ENCODE peak calls at places on chromosomes 1 and 21, in eight cellular contexts. X is PC-3, J is neural progenitor cell, R is GM23248, T is hepatocyte, H is HCT116, F is SK-N-SH, Q is OCI-LY7. U is an unnamed sample. For H3K9me3, the result is how much of the 10 kb centered on the place peaks cover.

GRCh38 chr1:155006601-155007101 is 4.0 kb downstream of the ZBTB7B start:
- DNase-seq in X (no peak), J (peak), R (peak), T (no peak), H (no peak), F (no peak), Q (peak), U (no peak)

GRCh38 chr1:24233684-24234600 is 46.9 kb upstream of the IFNLR1 start:
- DNase-seq in X (no peak), J (no peak), R (peak), T (no peak), H (no peak), F (no peak), Q (no peak), U (no peak)

GRCh38 chr21:25385912-25386474 is 221.3 kb downstream of the MRPL39 start:
- DNase-seq in X (peak), J (peak), R (peak), T (peak), H (peak), F (peak), Q (peak), U (peak)

GRCh38 chr1:172742599-172743500 is 83.9 kb downstream of the FASLG start:
- DNase-seq in X (peak), J (peak), R (peak), T (peak), H (peak), F (peak), Q (peak), U (peak)

GRCh38 chr1:221839794-221840395 is 98.0 kb upstream of the DUSP10 start:
- DNase-seq in X (peak), J (no peak), R (peak), T (peak), H (peak), F (no peak), Q (no peak), U (peak)

GRCh38 chr21:45875416-45875760 is 106.2 kb upstream of the COL6A1 start:
- DNase-seq in X (no peak), J (no peak), R (no peak), T (no peak), H (no peak), F (no peak), Q (no peak), U (no peak)

GRCh38 chr21:33968082-33968997 is 52.7 kb upstream of the ATP5PO start:
- DNase-seq in X (peak), J (peak), R (peak), T (peak), H (no peak), F (no peak), Q (peak), U (no peak)

GRCh38 chr1:164602142-164602429 is 43.1 kb downstream of the PBX1 start:
- DNase-seq in X (peak), J (no peak), R (peak), T (peak), H (peak), F (no peak), Q (no peak), U (peak)

GRCh38 chr1:201184734-201185453 is 5.7 kb upstream of the IGFN1 start:
- DNase-seq in X (peak), J (peak), R (peak), T (peak), H (peak), F (peak), Q (peak), U (peak)

GRCh38 chr21:18274370-18274769 is 29.7 kb downstream of the CHODL start:
- DNase-seq in X (no peak), J (no peak), R (no peak), T (no peak), H (no peak), F (no peak), Q (no peak), U (peak)

GRCh38 chr1:37317870-37318431 is 156.4 kb upstream of the ZC3H12A start:
- DNase-seq in X (no peak), J (no peak), R (no peak), T (no peak), H (no peak), F (peak), Q (no peak), U (no peak)

GRCh38 chr1:100810360-100810759 is 84.3 kb downstream of the EXTL2 start:
- DNase-seq in X (peak), J (no peak), R (peak), T (no peak), H (no peak), F (no peak), Q (no peak), U (no peak)

GRCh38 chr1:248686815-248687214 is 15.8 kb downstream of the OR14I1 start:
- DNase-seq in X (peak), J (no peak), R (no peak), T (no peak), H (no peak), F (peak), Q (peak), U (peak)

GRCh38 chr1:29238601-29238964 is 2.3 kb downstream of the PTPRU start:
- DNase-seq in X (no peak), J (no peak), R (peak), T (no peak), H (no peak), F (no peak), Q (no peak), U (no peak)

GRCh38 chr1:27868556-27868931 is 3.8 kb upstream of the THEMIS2 start:
- DNase-seq in X (no peak), J (no peak), R (no peak), T (no peak), H (no peak), F (no peak), Q (no peak), U (no peak)

GRCh38 chr1:86640161-86640560 is 64.2 kb upstream of the SH3GLB1 start:
- DNase-seq in X (no peak), J (no peak), R (no peak), T (no peak), H (no peak), F (no peak), Q (no peak), U (no peak)
- H3K9me3 ChIP-seq in X (under half), J (under half), R (under half), T (under half), H (under half), F (under half), Q (under half), U (under half)

DNA sequence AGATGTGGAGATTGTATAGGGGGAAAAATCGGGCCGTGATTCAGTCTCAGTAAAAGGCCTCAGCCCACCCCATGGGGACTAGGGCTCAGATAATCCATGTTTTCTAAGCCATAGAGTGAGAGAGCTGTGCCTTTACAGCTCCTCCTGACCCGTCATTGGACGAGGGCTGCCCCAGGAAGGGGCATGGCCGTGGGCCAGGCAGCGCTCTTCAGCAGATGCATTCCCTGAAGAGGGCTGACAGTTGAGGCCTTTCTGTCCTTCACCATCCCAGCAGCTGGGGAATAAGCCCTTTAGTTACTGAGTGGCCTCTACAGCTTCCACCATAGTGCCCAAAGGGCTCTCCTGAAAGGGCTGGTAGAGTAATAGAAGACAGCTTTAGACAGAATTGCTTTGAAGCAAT is 57.2 kb downstream of the ST3GAL3 start:
- DNase-seq in X (no peak), J (peak), R (no peak), T (no peak), H (no peak), F (peak), Q (no peak), U (no peak)
- TF ChIP-seq EZH2phosphoT487 in X (no peak), J (no peak), R (no peak), T (no peak), H (no peak), F (no peak), Q (no peak), U (no peak)

GRCh38 chr1:44616991-44617702 is 57.1 kb downstream of the TMEM53 start:
- DNase-seq in X (no peak), J (peak), R (peak), T (peak), H (no peak), F (peak), Q (no peak), U (no peak)
- H3K4me3 ChIP-seq in X (no peak), J (peak), R (peak), T (peak), H (no peak), F (peak), Q (no peak), U (no peak)

GRCh38 chr1:2911391-2912178 is 109.7 kb upstream of the ACTRT2 start:
- DNase-seq in X (no peak), J (no peak), R (no peak), T (no peak), H (no peak), F (peak), Q (no peak), U (no peak)

GRCh38 chr1:2914702-2915101 is 106.6 kb upstream of the ACTRT2 start:
- DNase-seq in X (peak), J (no peak), R (no peak), T (no peak), H (no peak), F (no peak), Q (no peak), U (no peak)

GRCh38 chr1:2913091-2913490 is 108.2 kb upstream of the ACTRT2 start:
- DNase-seq in X (no peak), J (no peak), R (no peak), T (no peak), H (no peak), F (no peak), Q (no peak), U (no peak)

GRCh38 chr1:2910211-2910610 is 108.7 kb upstream of the TTC34 start:
- DNase-seq in X (no peak), J (no peak), R (no peak), T (no peak), H (no peak), F (no peak), Q (no peak), U (no peak)

GRCh38 chr1:2912424-2912823 is 108.8 kb upstream of the ACTRT2 start:
- DNase-seq in X (no peak), J (no peak), R (no peak), T (no peak), H (no peak), F (no peak), Q (no peak), U (no peak)
- H3K9me3 ChIP-seq in X (under half), J (under half), R (under half), T (under half), H (under half), F (under half), Q (under half), U (under half)

DNA sequence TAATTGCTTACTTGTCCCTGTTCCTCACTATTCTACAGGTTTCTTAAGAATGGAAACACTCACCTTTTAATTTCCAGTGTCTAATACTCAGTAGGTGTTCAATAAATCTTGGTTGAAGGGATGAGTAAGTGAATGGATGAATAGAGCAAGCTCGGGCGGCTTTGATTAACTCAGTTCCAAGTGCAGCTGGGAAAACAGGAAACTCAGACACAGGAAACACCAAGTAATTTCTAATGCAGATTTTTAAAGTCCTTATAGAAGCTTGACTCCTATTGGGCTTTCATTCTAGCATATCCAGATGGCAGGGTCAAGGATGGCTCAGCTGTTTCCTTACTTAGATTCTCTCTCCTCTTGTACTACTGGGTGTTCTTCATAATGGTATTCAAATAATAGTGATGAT is 14.0 kb downstream of the CAMK1G start:
- DNase-seq in X (no peak), J (no peak), R (no peak), T (no peak), H (no peak), F (no peak), Q (no peak), U (no peak)
- TF ChIP-seq EZH2phosphoT487 in X (no peak), J (no peak), R (no peak), T (no peak), H (no peak), F (no peak), Q (no peak), U (no peak)

GRCh38 chr1:157994081-157994581 is 686 bp downstream of the KIRREL1 start:
- DNase-seq in X (no peak), J (no peak), R (peak), T (peak), H (no peak), F (peak), Q (no peak), U (no peak)

GRCh38 chr1:157994704-157995540 is 1.5 kb downstream of the KIRREL1 start:
- DNase-seq in X (peak), J (no peak), R (peak), T (no peak), H (no peak), F (no peak), Q (no peak), U (no peak)

GRCh38 chr1:157992813-157993178 is 649 bp upstream of the KIRREL1 start:
- DNase-seq in X (peak), J (no peak), R (no peak), T (no peak), H (no peak), F (no peak), Q (no peak), U (no peak)

GRCh38 chr1:157992031-157992568 is 1.3 kb upstream of the KIRREL1 start:
- DNase-seq in X (peak), J (peak), R (peak), T (peak), H (no peak), F (peak), Q (peak), U (peak)

DNA sequence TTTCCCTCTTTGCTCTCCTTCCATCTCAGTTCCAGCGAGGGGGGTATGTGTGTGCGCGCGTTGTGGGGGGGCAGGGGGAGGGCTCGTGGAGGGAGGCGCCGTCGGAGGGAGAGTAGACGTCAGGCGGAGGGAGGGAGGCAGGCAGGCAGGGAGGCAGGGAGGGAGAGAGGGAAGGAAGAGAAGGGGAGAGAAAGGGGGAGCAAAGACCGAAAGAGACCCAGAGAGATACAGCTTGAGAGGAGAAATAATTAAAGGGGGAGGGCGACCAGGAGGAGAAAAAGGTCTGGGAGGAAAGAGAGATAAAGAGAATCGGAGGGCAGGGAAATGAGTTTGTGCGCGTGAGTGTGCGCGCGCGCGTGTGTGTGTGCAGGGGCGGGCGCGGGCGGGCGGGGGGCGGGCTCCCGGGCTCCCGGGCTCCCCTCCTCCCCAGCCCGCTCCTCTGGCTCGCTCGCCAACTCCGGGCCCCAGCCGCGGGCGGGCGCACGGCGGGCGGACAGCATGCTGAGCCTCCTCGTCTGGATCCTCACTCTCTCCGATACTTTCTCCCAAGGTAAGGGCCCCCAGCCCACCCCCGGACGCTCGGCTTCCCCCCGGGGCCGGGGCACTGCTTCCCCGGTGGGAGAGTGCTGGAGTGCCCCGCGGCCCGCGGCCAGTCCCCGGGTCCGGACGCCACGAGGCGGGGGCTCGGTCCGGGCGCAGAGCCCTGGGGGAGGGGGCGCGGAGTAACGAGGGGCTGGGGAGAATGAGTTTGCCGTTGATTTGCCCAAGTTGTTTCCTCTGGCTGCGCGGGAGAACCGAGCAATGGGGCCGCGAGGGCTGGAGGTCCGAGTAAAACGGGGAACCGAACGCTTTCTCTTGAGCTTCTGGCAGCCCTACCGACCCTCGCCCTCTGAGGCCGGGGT is at the start of gene KIRREL1:
- DNase-seq in X (peak), J (peak), R (peak), T (peak), H (no peak), F (peak), Q (no peak), U (peak)
- H3K4me3 ChIP-seq in X (peak), J (peak), R (peak), T (peak), H (peak), F (peak), Q (no peak), U (peak)

GRCh38 chr1:236259043-236259442 is 22.7 kb downstream of the ERO1B start:
- DNase-seq in X (no peak), J (no peak), R (no peak), T (no peak), H (no peak), F (no peak), Q (no peak), U (no peak)

GRCh38 chr1:236261033-236261432 is 20.7 kb downstream of the ERO1B start:
- DNase-seq in X (no peak), J (no peak), R (no peak), T (no peak), H (no peak), F (no peak), Q (no peak), U (no peak)

GRCh38 chr1:236258114-236258609 is 23.6 kb downstream of the ERO1B start:
- DNase-seq in X (no peak), J (no peak), R (no peak), T (no peak), H (no peak), F (no peak), Q (no peak), U (no peak)

GRCh38 chr1:236261898-236262297 is 19.9 kb downstream of the ERO1B start:
- DNase-seq in X (no peak), J (no peak), R (no peak), T (no peak), H (no peak), F (no peak), Q (no peak), U (no peak)
- H3K9me3 ChIP-seq in X (under half), J (under half), R (under half), T (under half), H (under half), F (under half), Q (under half), U (under half)

GRCh38 chr1:974293-974640 is 7.6 kb downstream of the PERM1 start:
- DNase-seq in X (no peak), J (no peak), R (no peak), T (no peak), H (no peak), F (no peak), Q (no peak), U (no peak)
- TF ChIP-seq EZH2phosphoT487 in X (no peak), J (no peak), R (no peak), T (no peak), H (no peak), F (no peak), Q (no peak), U (no peak)

GRCh38 chr1:62259551-62259950 is 59.7 kb downstream of the KANK4 start:
- DNase-seq in X (no peak), J (no peak), R (no peak), T (no peak), H (no peak), F (no peak), Q (no peak), U (no peak)

GRCh38 chr1:62266217-62266616 is 53.0 kb downstream of the KANK4 start:
- DNase-seq in X (no peak), J (no peak), R (no peak), T (no peak), H (no peak), F (no peak), Q (no peak), U (no peak)

GRCh38 chr1:62263006-62263812 is 56.0 kb downstream of the KANK4 start:
- DNase-seq in X (no peak), J (peak), R (no peak), T (no peak), H (no peak), F (no peak), Q (no peak), U (no peak)

GRCh38 chr1:62268315-62268714 is 50.9 kb downstream of the KANK4 start:
- DNase-seq in X (no peak), J (no peak), R (no peak), T (no peak), H (no peak), F (no peak), Q (no peak), U (no peak)

GRCh38 chr1:62263813-62264353 is 55.4 kb downstream of the KANK4 start:
- DNase-seq in X (no peak), J (no peak), R (no peak), T (no peak), H (no peak), F (no peak), Q (no peak), U (no peak)
- H3K4me3 ChIP-seq in X (no peak), J (no peak), R (no peak), T (no peak), H (no peak), F (no peak), Q (no peak), U (no peak)

U was measured in MM.1S.